ENCODE peak calls at places on chromosome 3, in four cellular contexts. One of them, this sample, is unnamed.

GRCh38 chr3:32334675-32335074 is 57.0 kb upstream of the CMTM7 start:
- DNase-seq in upper lobe of right lung: no peak
- DNase-seq in HL-60: no peak
- DNase-seq in right lobe of liver: no peak
- DNase-seq in this sample: no peak

GRCh38 chr3:173098959-173099358 is 42.1 kb downstream of the SPATA16 start:
- DNase-seq in upper lobe of right lung: no peak
- DNase-seq in HL-60: no peak
- DNase-seq in right lobe of liver: no peak
- DNase-seq in this sample: no peak

GRCh38 chr3:126034481-126035361 is 49.2 kb downstream of the SLC41A3 start:
- DNase-seq in upper lobe of right lung: no peak
- DNase-seq in HL-60: no peak
- DNase-seq in right lobe of liver: no peak
- DNase-seq in this sample: no peak

GRCh38 chr3:193134895-193135294 is 106.1 kb upstream of the PLAAT1 start:
- DNase-seq in upper lobe of right lung: no peak
- DNase-seq in HL-60: no peak
- DNase-seq in right lobe of liver: no peak
- DNase-seq in this sample: no peak

GRCh38 chr3:187401861-187402260 is 33.7 kb downstream of the RTP4 start:
- DNase-seq in upper lobe of right lung: no peak
- DNase-seq in HL-60: no peak
- DNase-seq in right lobe of liver: no peak
- DNase-seq in this sample: no peak

GRCh38 chr3:181533811-181534210 is 177.9 kb upstream of the SOX2 start:
- DNase-seq in upper lobe of right lung: no peak
- DNase-seq in HL-60: no peak
- DNase-seq in right lobe of liver: no peak
- DNase-seq in this sample: no peak

GRCh38 chr3:160941885-160942494 is 163.2 kb downstream of the B3GALNT1 start:
- DNase-seq in upper lobe of right lung: no peak
- DNase-seq in HL-60: no peak
- DNase-seq in right lobe of liver: no peak
- DNase-seq in this sample: no peak

GRCh38 chr3:153704115-153704514 is 417.1 kb upstream of the ARHGEF26 start:
- DNase-seq in upper lobe of right lung: no peak
- DNase-seq in HL-60: no peak
- DNase-seq in right lobe of liver: no peak
- DNase-seq in this sample: no peak

GRCh38 chr3:177109688-177110087 is 87.6 kb downstream of the TBL1XR1 start:
- DNase-seq in upper lobe of right lung: no peak
- DNase-seq in HL-60: no peak
- DNase-seq in right lobe of liver: no peak
- DNase-seq in this sample: no peak

GRCh38 chr3:102536479-102536878 is 101.7 kb downstream of the ZPLD1 start:
- DNase-seq in upper lobe of right lung: no peak
- DNase-seq in HL-60: no peak
- DNase-seq in right lobe of liver: no peak
- DNase-seq in this sample: no peak

GRCh38 chr3:62319570-62320243 is 53.6 kb downstream of the FEZF2 start:
- DNase-seq in upper lobe of right lung: no peak
- DNase-seq in HL-60: no peak
- DNase-seq in right lobe of liver: no peak
- DNase-seq in this sample: no peak

GRCh38 chr3:51983578-51984268 is 388 bp downstream of the ACY1 start:
- DNase-seq in upper lobe of right lung: no peak
- DNase-seq in HL-60: no peak
- DNase-seq in right lobe of liver: no peak
- DNase-seq in this sample: no peak

GRCh38 chr3:13078158-13078905 is 5.1 kb upstream of the IQSEC1 start:
- DNase-seq in upper lobe of right lung: no peak
- DNase-seq in HL-60: no peak
- DNase-seq in right lobe of liver: no peak
- DNase-seq in this sample: peak; percentile 32

GRCh38 chr3:111610612-111611054 is 15.5 kb upstream of the ZBED2 start:
- DNase-seq in upper lobe of right lung: no peak
- DNase-seq in HL-60: no peak
- DNase-seq in right lobe of liver: no peak
- DNase-seq in this sample: no peak

GRCh38 chr3:155007729-155008128 is 72.4 kb upstream of the MME start:
- DNase-seq in upper lobe of right lung: no peak
- DNase-seq in HL-60: no peak
- DNase-seq in right lobe of liver: no peak
- DNase-seq in this sample: no peak

GRCh38 chr3:56737001-56737400 is 53.9 kb upstream of the TASOR start:
- DNase-seq in upper lobe of right lung: no peak
- DNase-seq in HL-60: no peak
- DNase-seq in right lobe of liver: no peak
- DNase-seq in this sample: peak; percentile 10

GRCh38 chr3:56732109-56732508 is 49.0 kb upstream of the TASOR start:
- DNase-seq in upper lobe of right lung: no peak
- DNase-seq in HL-60: no peak
- DNase-seq in right lobe of liver: no peak
- DNase-seq in this sample: no peak
- H3K27ac ChIP-seq in upper lobe of right lung: no peak overlapping the region
- H3K27ac ChIP-seq in HL-60: no peak overlapping the region
- H3K27ac ChIP-seq in right lobe of liver: no peak overlapping the region
- H3K27ac ChIP-seq in this sample: no peak overlapping the region

GRCh38 chr3:44069276-44069675 is 172.4 kb upstream of the TOPAZ1 start:
- DNase-seq in upper lobe of right lung: no peak
- DNase-seq in HL-60: no peak
- DNase-seq in right lobe of liver: no peak
- DNase-seq in this sample: no peak
- H3K27ac ChIP-seq in upper lobe of right lung: no peak overlapping the region
- H3K27ac ChIP-seq in HL-60: no peak overlapping the region
- H3K27ac ChIP-seq in right lobe of liver: no peak overlapping the region
- H3K27ac ChIP-seq in this sample: peak overlapping the region; percentile 46

GRCh38 chr3:57982561-57983243 is 25.5 kb upstream of the FLNB start:
- DNase-seq in upper lobe of right lung: no peak
- DNase-seq in HL-60: no peak
- DNase-seq in right lobe of liver: no peak
- DNase-seq in this sample: no peak

GRCh38 chr3:57985176-57985976 is 22.8 kb upstream of the FLNB start:
- DNase-seq in upper lobe of right lung: no peak
- DNase-seq in HL-60: no peak
- DNase-seq in right lobe of liver: no peak
- DNase-seq in this sample: no peak

GRCh38 chr3:57983734-57984518 is 24.3 kb upstream of the FLNB start:
- DNase-seq in upper lobe of right lung: no peak
- DNase-seq in HL-60: peak; percentile 64
- DNase-seq in right lobe of liver: no peak
- DNase-seq in this sample: peak; percentile 7

GRCh38 chr3:57986261-57986660 is 22.0 kb upstream of the FLNB start:
- DNase-seq in upper lobe of right lung: no peak
- DNase-seq in HL-60: no peak
- DNase-seq in right lobe of liver: no peak
- DNase-seq in this sample: no peak

GRCh38 chr3:57985977-57986246 is 22.3 kb upstream of the FLNB start:
- DNase-seq in upper lobe of right lung: no peak
- DNase-seq in HL-60: no peak
- DNase-seq in right lobe of liver: no peak
- DNase-seq in this sample: no peak
- H3K27ac ChIP-seq in upper lobe of right lung: no peak overlapping the region
- H3K27ac ChIP-seq in HL-60: no peak overlapping the region
- H3K27ac ChIP-seq in right lobe of liver: no peak overlapping the region
- H3K27ac ChIP-seq in this sample: no peak overlapping the region

DNA sequence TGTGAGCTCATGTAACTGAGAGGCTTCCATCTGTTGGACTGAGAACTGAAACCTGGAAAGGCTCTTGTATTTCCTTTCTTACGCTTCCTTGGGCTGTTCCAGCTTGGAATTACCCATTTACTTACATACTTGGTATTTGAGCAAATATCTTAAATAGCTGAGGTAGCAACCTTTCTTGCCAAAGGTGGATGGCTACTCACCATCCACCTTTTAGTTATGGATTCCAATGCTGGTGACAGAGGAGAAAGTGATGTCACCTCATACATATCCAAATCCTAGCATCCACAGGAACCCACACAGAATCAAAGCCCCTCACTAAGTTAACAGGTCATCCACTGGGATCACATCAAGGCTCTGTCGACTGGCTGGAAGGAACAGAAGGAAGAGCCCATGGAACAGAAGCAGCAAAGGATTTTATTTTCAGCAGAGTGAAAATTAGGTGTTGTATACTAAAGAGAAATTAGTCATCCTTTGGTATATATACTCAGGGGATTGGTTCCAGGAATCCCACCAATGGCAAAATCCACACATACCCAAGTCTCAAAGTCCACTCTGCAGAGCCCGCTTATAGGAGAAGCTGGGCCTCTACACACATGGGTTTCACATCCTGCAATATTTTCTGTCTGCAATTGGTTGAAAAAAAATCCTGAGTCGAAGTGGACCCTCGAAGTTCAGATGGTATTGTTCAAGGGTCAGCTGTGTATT is 20.7 kb downstream of the VGLL4 start:
- DNase-seq in upper lobe of right lung: no peak
- DNase-seq in HL-60: no peak
- DNase-seq in right lobe of liver: no peak
- DNase-seq in this sample: no peak
- H3K27ac ChIP-seq in upper lobe of right lung: no peak overlapping the region
- H3K27ac ChIP-seq in HL-60: no peak overlapping the region
- H3K27ac ChIP-seq in right lobe of liver: no peak overlapping the region
- H3K27ac ChIP-seq in this sample: no peak overlapping the region

DNA sequence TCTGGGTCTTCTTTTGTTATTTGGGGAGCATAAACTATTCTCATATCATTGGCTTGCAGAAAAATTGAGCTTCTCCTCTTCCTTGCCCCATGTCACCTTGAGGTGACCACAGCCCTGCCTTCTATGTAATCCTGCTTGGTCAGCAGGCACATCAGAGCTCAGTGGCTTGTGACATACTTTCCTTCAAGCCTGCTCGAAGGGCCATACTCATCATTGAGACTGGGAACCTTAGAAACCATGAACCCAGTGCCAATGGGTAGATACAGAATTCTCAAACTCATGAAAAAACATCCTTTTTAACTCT is 3.7 kb upstream of the CCR2 start:
- DNase-seq in upper lobe of right lung: no peak
- DNase-seq in HL-60: no peak
- DNase-seq in right lobe of liver: no peak
- DNase-seq in this sample: no peak
- H3K27ac ChIP-seq in upper lobe of right lung: no peak overlapping the region
- H3K27ac ChIP-seq in HL-60: peak overlapping the region; percentile 28
- H3K27ac ChIP-seq in right lobe of liver: no peak overlapping the region
- H3K27ac ChIP-seq in this sample: no peak overlapping the region

GRCh38 chr3:171498921-171499320 is 38.7 kb upstream of the TNIK start:
- DNase-seq in upper lobe of right lung: no peak
- DNase-seq in HL-60: no peak
- DNase-seq in right lobe of liver: no peak
- DNase-seq in this sample: no peak
- H3K27ac ChIP-seq in upper lobe of right lung: no peak overlapping the region
- H3K27ac ChIP-seq in HL-60: no peak overlapping the region
- H3K27ac ChIP-seq in right lobe of liver: no peak overlapping the region
- H3K27ac ChIP-seq in this sample: no peak overlapping the region

DNA sequence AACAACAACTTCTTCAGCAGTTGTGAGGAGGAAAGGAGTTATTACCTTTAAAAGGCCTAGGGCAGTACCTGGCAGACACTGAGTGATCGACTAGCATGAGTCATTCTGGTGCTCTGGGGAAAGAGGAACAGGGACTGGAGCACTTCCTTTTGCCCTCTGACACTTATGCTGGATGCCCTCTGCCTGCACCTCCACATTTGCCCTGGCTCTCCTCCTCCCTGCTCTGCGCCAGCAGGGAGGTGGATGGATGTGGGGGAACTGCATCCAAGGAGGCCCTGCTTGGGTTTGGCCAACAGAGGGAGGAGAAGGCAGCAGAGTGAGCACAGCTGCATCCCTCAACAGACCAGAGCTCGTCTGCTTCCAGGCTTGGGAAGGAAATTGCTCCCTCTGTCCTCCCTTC is 75.1 kb downstream of the SEMA5B start:
- DNase-seq in upper lobe of right lung: no peak
- DNase-seq in HL-60: peak; percentile 69
- DNase-seq in right lobe of liver: no peak
- DNase-seq in this sample: no peak
- H3K27ac ChIP-seq in upper lobe of right lung: no peak overlapping the region
- H3K27ac ChIP-seq in HL-60: no peak overlapping the region
- H3K27ac ChIP-seq in right lobe of liver: no peak overlapping the region
- H3K27ac ChIP-seq in this sample: no peak overlapping the region

DNA sequence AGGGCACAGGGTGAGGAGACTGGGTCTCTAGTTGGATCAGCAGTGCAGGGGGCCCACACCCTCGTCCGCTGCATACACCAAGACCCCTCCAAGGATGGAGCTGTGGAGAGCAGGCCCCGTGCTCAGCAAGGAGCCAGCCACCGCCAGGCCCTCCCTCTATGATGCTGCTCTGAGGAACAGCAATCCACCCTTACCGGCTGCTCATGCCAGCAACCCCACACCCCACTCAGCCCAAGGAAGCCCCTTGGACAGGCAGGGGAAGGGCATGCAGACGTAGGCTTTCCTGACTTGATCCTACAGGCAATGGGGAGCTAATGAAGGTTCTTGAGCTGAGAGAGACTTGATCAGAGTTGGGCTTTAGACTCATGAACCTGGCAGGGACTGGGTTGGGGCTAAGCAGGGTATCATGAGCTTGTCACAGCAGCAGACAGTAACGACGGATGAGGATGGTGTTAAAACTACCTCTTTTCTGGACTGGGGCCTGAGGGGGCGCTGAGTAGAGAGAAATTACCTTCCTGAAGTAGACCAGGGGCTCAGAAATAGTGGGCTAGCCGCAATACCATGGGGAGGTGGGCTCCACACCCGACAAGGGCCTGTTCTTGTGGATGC is 50.5 kb upstream of the FGD5 start:
- DNase-seq in upper lobe of right lung: no peak
- DNase-seq in HL-60: no peak
- DNase-seq in right lobe of liver: peak; percentile 15
- DNase-seq in this sample: no peak
- H3K27ac ChIP-seq in upper lobe of right lung: no peak overlapping the region
- H3K27ac ChIP-seq in HL-60: no peak overlapping the region
- H3K27ac ChIP-seq in right lobe of liver: no peak overlapping the region
- H3K27ac ChIP-seq in this sample: no peak overlapping the region

GRCh38 chr3:171443211-171443957 is 16.8 kb downstream of the TNIK start:
- DNase-seq in upper lobe of right lung: no peak
- DNase-seq in HL-60: no peak
- DNase-seq in right lobe of liver: no peak
- DNase-seq in this sample: no peak
- H3K27ac ChIP-seq in upper lobe of right lung: no peak overlapping the region
- H3K27ac ChIP-seq in HL-60: no peak overlapping the region
- H3K27ac ChIP-seq in right lobe of liver: no peak overlapping the region
- H3K27ac ChIP-seq in this sample: no peak overlapping the region